ENCODE peak calls at places on chromosome X, in ten cellular contexts. C, U, Q, I, E, F, M, D, S and V are unnamed samples.

GRCh38 chrX:86379209-86379608 is 231.0 kb downstream of the DACH2 start:
- DNase-seq in D (no peak), F (no peak), Q (no peak), S (no peak), I (no peak), C (no peak), U (no peak), E (no peak), M (no peak), V (no peak)

GRCh38 chrX:21839334-21840198 is at the start of gene MBTPS2:
- DNase-seq in I (peak; percentile 84), M (peak; percentile 76), C (peak; percentile 52), U (peak; percentile 77), E (peak; percentile 91), S (peak; percentile 92), F (peak; percentile 65), D (peak; percentile 31), Q (peak; percentile 93), V (peak; percentile 44)

GRCh38 chrX:118459494-118459893 is 36.1 kb upstream of the DOCK11 start:
- DNase-seq in S (peak; percentile 47), I (no peak), M (peak; percentile 11), D (no peak), C (peak; percentile 29), Q (peak; percentile 40), U (peak; percentile 4), F (no peak), E (peak; percentile 47), V (peak; percentile 25)

GRCh38 chrX:68932611-68933010 is 103.8 kb downstream of the EFNB1 start:
- DNase-seq in M (no peak), E (no peak), C (no peak), S (no peak), Q (no peak), D (no peak), I (no peak), F (no peak), U (no peak), V (no peak)

GRCh38 chrX:136126892-136127406 is 20.4 kb upstream of the FHL1 start:
- DNase-seq in S (peak; percentile 13), C (no peak), D (no peak), F (no peak), Q (peak; percentile 55), M (peak; percentile 24), U (no peak), I (no peak), E (peak; percentile 27), V (no peak)

GRCh38 chrX:109926743-109927662 is 75.9 kb upstream of the TMEM164 start:
- DNase-seq in I (no peak), D (no peak), F (no peak), U (no peak), E (no peak), S (no peak), C (no peak), M (no peak), Q (no peak), V (no peak)

GRCh38 chrX:109533005-109533404 is 3.6 kb upstream of the NXT2 start:
- DNase-seq in U (no peak), D (no peak), M (no peak), S (no peak), C (no peak), I (no peak), F (no peak), Q (no peak), E (no peak), V (no peak)

GRCh38 chrX:73683236-73683859 is 120.4 kb downstream of the CHIC1 start:
- DNase-seq in Q (peak; percentile 24), I (no peak), U (no peak), S (peak; percentile 29), C (no peak), F (no peak), E (no peak), M (peak; percentile 2), D (no peak), V (no peak)

GRCh38 chrX:115630204-115630603 is 69.2 kb downstream of the PLS3 start:
- DNase-seq in E (no peak), F (no peak), I (no peak), C (no peak), D (no peak), U (no peak), M (no peak), S (peak; percentile 37), Q (no peak), V (no peak)

GRCh38 chrX:52271212-52271611 is 86.5 kb downstream of the MAGED4 start:
- DNase-seq in Q (no peak), E (no peak), I (no peak), U (peak; percentile 15), D (no peak), M (no peak), C (no peak), S (peak; percentile 0), F (no peak), V (no peak)

GRCh38 chrX:110003167-110004156 is 548 bp downstream of the TMEM164 start:
- DNase-seq in E (no peak), Q (no peak), M (no peak), D (no peak), C (peak; percentile 14), I (peak; percentile 39), U (peak; percentile 3), F (peak; percentile 8), S (no peak), V (no peak)

GRCh38 chrX:24014388-24015018 is 12.5 kb downstream of the KLHL15 start:
- DNase-seq in F (no peak), M (no peak), I (no peak), C (no peak), Q (no peak), E (peak; percentile 9), D (no peak), U (no peak), S (no peak), V (no peak)

GRCh38 chrX:97705936-97706335 is 822.2 kb downstream of the RPA4 start:
- DNase-seq in S (peak; percentile 41), I (no peak), D (peak; percentile 28), C (no peak), M (no peak), U (no peak), F (no peak), Q (no peak), E (peak; percentile 2), V (no peak)

DNA sequence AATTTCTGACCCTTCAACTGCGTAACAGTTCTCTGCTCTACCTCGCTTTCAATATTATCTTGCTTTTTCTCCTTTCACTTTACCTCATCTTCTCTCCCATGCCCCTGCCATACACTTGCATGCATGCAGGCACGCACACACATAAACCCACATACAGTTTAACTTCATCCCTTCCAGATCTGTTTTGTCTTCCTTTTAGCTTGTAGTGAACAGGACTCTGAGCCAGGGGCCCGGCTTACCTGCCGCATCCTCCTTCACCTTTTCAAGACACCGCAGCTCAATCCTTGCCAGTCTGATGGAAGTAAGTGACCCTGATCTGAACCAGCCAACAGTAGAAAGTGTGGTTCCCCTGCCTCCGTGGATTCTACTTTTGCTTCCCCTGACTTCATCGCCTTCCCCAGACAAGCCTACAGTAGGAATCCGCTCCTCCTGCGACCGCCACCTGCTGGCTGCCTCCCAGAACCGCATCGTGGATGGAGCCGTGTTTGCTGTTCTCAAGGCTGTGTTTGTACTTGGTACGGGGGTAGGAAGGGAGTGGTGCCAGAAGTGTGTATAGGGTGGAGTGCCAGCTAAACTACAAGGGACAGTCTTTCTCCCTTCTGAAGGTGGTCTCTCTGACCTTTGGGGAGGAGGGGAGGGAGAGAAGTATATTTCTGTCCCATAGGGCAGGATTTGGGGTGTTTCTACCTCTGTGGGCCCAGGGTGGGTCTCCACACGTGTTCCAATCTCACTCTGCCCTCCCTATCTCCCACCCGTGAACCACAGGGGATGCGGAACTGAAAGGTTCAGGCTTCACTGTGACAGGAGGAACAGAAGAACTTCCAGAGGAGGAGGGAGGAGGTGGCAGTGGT is 10.7 kb downstream of the MED12 start:
- DNase-seq in F (peak; percentile 54), M (peak; percentile 36), E (peak; percentile 54), C (peak; percentile 65), S (peak; percentile 45), I (peak; percentile 83), U (peak; percentile 65), D (no peak), Q (peak; percentile 52), V (peak; percentile 68)
- TF ChIP-seq CTCF in F (peak; percentile 75), M (peak; percentile 88), E (peak; percentile 71), C (peak; percentile 73), S (peak; percentile 73), I (peak; percentile 68), U (peak; percentile 62), D (peak; percentile 82), Q (peak; percentile 81), V (peak; percentile 84)

DNA sequence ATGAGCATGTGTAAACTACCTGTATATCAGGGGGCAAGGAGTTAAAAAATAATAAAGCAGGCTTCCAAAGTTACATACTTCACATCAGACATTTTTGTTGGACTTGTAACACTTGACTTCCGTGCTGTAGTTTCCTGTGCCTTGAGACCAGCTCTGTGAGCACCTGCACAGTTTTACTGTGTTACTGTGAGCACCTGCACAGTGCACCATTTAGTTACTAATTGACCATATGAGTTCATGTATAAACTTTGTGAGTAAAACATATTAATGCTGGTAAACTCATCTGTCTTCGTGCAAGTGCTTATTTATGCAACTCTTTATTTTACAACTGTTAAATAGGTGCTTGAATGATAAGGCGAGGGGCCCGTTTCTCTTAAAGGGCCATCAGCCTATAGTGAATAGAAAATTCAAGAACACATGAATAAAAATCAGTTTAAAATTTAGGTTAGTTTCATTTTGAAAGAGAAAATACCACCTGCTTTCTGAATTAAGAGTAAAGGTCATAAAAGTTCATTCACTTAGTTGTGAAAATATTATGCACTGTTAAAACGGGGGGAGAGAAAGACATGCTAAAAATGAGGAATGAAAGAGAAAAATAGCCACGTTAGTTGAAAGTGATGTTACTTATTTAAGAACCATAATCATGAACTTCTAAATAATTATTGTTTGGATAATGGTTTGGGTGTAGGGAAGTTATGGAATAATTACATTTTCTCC is 42.4 kb downstream of the USP9X start:
- DNase-seq in E (no peak), D (no peak), M (no peak), F (no peak), Q (no peak), I (no peak), U (no peak), S (no peak), C (peak; percentile 15), V (peak; percentile 20)
- TF ChIP-seq CTCF in E (no peak), D (no peak), M (no peak), F (no peak), Q (no peak), I (no peak), U (no peak), S (no peak), C (no peak), V (no peak)

GRCh38 chrX:147550217-147550616 is 361.5 kb upstream of the FMR1 start:
- DNase-seq in E (no peak), C (no peak), U (peak; percentile 40), I (no peak), F (no peak), Q (no peak), M (no peak), S (no peak), D (no peak), V (no peak)
- TF ChIP-seq CTCF in E (no peak), C (no peak), U (peak; percentile 20), I (no peak), F (peak; percentile 65), Q (no peak), M (no peak), S (no peak), D (no peak), V (peak; percentile 49)

DNA sequence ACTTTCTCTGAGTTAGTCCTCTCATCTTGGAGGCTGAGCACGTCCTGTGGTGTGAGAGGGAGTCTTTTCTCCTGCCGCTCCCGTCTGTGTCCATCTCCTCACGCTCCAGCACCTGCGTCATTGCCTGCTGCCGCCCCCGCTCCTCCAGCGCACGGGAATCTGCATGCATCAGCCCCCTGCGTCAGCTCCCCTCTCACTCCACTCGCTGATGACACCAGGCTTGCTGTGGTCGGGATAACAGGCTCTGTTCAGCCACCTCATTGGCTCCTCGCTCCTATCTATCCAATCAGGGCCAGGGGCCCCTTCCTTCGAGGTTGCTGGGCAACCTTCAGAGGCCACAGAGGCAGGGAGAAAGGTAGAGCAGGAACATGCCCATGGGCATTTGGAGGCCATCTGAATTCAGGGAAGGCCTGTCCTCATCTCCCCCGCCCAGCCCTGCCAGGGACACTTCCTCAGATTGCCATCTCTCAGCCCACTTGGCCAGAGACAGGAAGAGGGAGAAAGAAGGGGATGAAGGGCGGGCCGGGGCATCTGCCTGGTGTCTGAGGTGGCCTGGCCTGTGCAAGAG is 9.3 kb downstream of the ZNF185 start:
- DNase-seq in Q (peak; percentile 79), C (no peak), S (peak; percentile 23), D (no peak), M (peak; percentile 81), U (peak; percentile 10), I (no peak), E (peak; percentile 94), F (no peak), V (no peak)
- TF ChIP-seq CTCF in Q (no peak), C (no peak), S (no peak), D (no peak), M (no peak), U (no peak), I (no peak), E (no peak), F (no peak), V (no peak)